ENCODE peak calls at places on chromosome 10, in five cellular contexts. One of them, this sample, is unnamed.

GRCh38 chr10:9858816-9859215 is 1158.9 kb upstream of the CELF2 start:
- DNase-seq in stomach: no peak
- DNase-seq in prostate gland: no peak
- DNase-seq in A549: no peak
- DNase-seq in adrenal gland: no peak
- DNase-seq in this sample: no peak

GRCh38 chr10:113113918-113114317 is 163.9 kb downstream of the TCF7L2 start:
- DNase-seq in stomach: no peak
- DNase-seq in A549: no peak
- DNase-seq in prostate gland: no peak
- DNase-seq in adrenal gland: no peak
- DNase-seq in this sample: no peak

GRCh38 chr10:124763267-124763666 is 19.1 kb upstream of the FAM53B start:
- DNase-seq in prostate gland: no peak
- DNase-seq in stomach: no peak
- DNase-seq in A549: no peak
- DNase-seq in adrenal gland: no peak
- DNase-seq in this sample: no peak

GRCh38 chr10:102710604-102711003 is 3.6 kb downstream of the ARL3 start:
- DNase-seq in prostate gland: no peak
- DNase-seq in adrenal gland: no peak
- DNase-seq in A549: no peak
- DNase-seq in stomach: no peak
- DNase-seq in this sample: no peak

GRCh38 chr10:88270871-88271713 is 312.0 kb downstream of the RNLS start:
- DNase-seq in adrenal gland: no peak
- DNase-seq in A549: no peak
- DNase-seq in prostate gland: no peak
- DNase-seq in stomach: no peak
- DNase-seq in this sample: no peak

GRCh38 chr10:24731942-24732341 is 8.3 kb upstream of the ARHGAP21 start:
- DNase-seq in A549: no peak
- DNase-seq in stomach: no peak
- DNase-seq in adrenal gland: no peak
- DNase-seq in prostate gland: no peak
- DNase-seq in this sample: no peak

GRCh38 chr10:23065549-23065948 is 29.8 kb upstream of the MSRB2 start:
- DNase-seq in adrenal gland: peak
- DNase-seq in A549: peak
- DNase-seq in stomach: peak
- DNase-seq in prostate gland: peak
- DNase-seq in this sample: peak

GRCh38 chr10:124971276-124971675 is 29.4 kb downstream of the ZRANB1 start:
- DNase-seq in A549: no peak
- DNase-seq in adrenal gland: no peak
- DNase-seq in stomach: no peak
- DNase-seq in prostate gland: no peak
- DNase-seq in this sample: no peak

GRCh38 chr10:130220251-130221185 is 84.3 kb downstream of the GLRX3 start:
- DNase-seq in A549: no peak
- DNase-seq in adrenal gland: no peak
- DNase-seq in prostate gland: no peak
- DNase-seq in stomach: no peak
- DNase-seq in this sample: peak

GRCh38 chr10:87000491-87000890 is 19.6 kb upstream of the FAM25A start:
- DNase-seq in A549: no peak
- DNase-seq in adrenal gland: no peak
- DNase-seq in stomach: no peak
- DNase-seq in prostate gland: no peak
- DNase-seq in this sample: no peak

GRCh38 chr10:117272195-117273076 is 31.5 kb downstream of the SLC18A2 start:
- DNase-seq in adrenal gland: peak
- DNase-seq in stomach: no peak
- DNase-seq in A549: no peak
- DNase-seq in prostate gland: no peak
- DNase-seq in this sample: no peak

GRCh38 chr10:60848126-60848525 is 69.8 kb downstream of the CDK1 start:
- DNase-seq in A549: no peak
- DNase-seq in stomach: no peak
- DNase-seq in adrenal gland: peak
- DNase-seq in prostate gland: no peak
- DNase-seq in this sample: no peak

GRCh38 chr10:11339013-11339412 is 272.4 kb downstream of the USP6NL start:
- DNase-seq in stomach: no peak
- DNase-seq in A549: no peak
- DNase-seq in prostate gland: no peak
- DNase-seq in adrenal gland: no peak
- DNase-seq in this sample: no peak

GRCh38 chr10:5692476-5693358 is 8.1 kb downstream of the TASOR2 start:
- DNase-seq in stomach: peak
- DNase-seq in prostate gland: peak
- DNase-seq in A549: peak
- DNase-seq in adrenal gland: peak
- DNase-seq in this sample: no peak

GRCh38 chr10:114404171-114405010 is at the start of gene AFAP1L2:
- DNase-seq in A549: peak
- DNase-seq in stomach: peak
- DNase-seq in adrenal gland: no peak
- DNase-seq in prostate gland: no peak
- DNase-seq in this sample: peak

GRCh38 chr10:47044741-47045140 is 133.5 kb downstream of the PTPN20 start:
- DNase-seq in A549: no peak
- DNase-seq in stomach: no peak
- DNase-seq in prostate gland: no peak
- DNase-seq in adrenal gland: no peak
- DNase-seq in this sample: no peak

GRCh38 chr10:45592926-45593325 is 79.6 kb downstream of the ZFAND4 start:
- DNase-seq in A549: no peak
- DNase-seq in adrenal gland: no peak
- DNase-seq in prostate gland: no peak
- DNase-seq in stomach: no peak
- DNase-seq in this sample: no peak

GRCh38 chr10:62992145-62992721 is 140.9 kb upstream of the NRBF2 start:
- DNase-seq in stomach: no peak
- DNase-seq in prostate gland: no peak
- DNase-seq in adrenal gland: no peak
- DNase-seq in A549: no peak
- DNase-seq in this sample: peak

GRCh38 chr10:110456523-110457091 is 41.1 kb upstream of the DUSP5 start:
- DNase-seq in adrenal gland: peak
- DNase-seq in stomach: no peak
- DNase-seq in prostate gland: no peak
- DNase-seq in A549: no peak
- DNase-seq in this sample: peak

GRCh38 chr10:129481641-129482040 is 14.6 kb downstream of the MGMT start:
- DNase-seq in A549: no peak
- DNase-seq in stomach: no peak
- DNase-seq in prostate gland: no peak
- DNase-seq in adrenal gland: no peak
- DNase-seq in this sample: no peak

GRCh38 chr10:13853854-13854253 is 267.1 kb downstream of the PRPF18 start:
- DNase-seq in stomach: no peak
- DNase-seq in adrenal gland: peak
- DNase-seq in A549: no peak
- DNase-seq in prostate gland: no peak
- DNase-seq in this sample: peak

GRCh38 chr10:126993208-126993607 is 88.0 kb downstream of the DOCK1 start:
- DNase-seq in adrenal gland: no peak
- DNase-seq in stomach: no peak
- DNase-seq in A549: no peak
- DNase-seq in prostate gland: no peak
- DNase-seq in this sample: no peak

GRCh38 chr10:75599875-75600648 is 168.6 kb downstream of the LRMDA start:
- DNase-seq in A549: no peak
- DNase-seq in stomach: no peak
- DNase-seq in prostate gland: no peak
- DNase-seq in adrenal gland: no peak
- DNase-seq in this sample: no peak

GRCh38 chr10:44865289-44865671 is 45.9 kb upstream of the TMEM72 start:
- DNase-seq in stomach: no peak
- DNase-seq in A549: peak
- DNase-seq in adrenal gland: no peak
- DNase-seq in prostate gland: no peak
- DNase-seq in this sample: no peak

GRCh38 chr10:121668336-121669009 is 70.2 kb upstream of the FGFR2 start:
- DNase-seq in A549: no peak
- DNase-seq in prostate gland: peak
- DNase-seq in stomach: peak
- DNase-seq in adrenal gland: peak
- DNase-seq in this sample: no peak

GRCh38 chr10:125448596-125448995 is 234.4 kb downstream of the TEX36 start:
- DNase-seq in adrenal gland: peak
- DNase-seq in stomach: no peak
- DNase-seq in A549: peak
- DNase-seq in prostate gland: no peak
- DNase-seq in this sample: no peak

GRCh38 chr10:20407421-20407820 is 489.7 kb downstream of the NEBL start:
- DNase-seq in A549: no peak
- DNase-seq in stomach: no peak
- DNase-seq in prostate gland: no peak
- DNase-seq in adrenal gland: no peak
- DNase-seq in this sample: no peak

DNA sequence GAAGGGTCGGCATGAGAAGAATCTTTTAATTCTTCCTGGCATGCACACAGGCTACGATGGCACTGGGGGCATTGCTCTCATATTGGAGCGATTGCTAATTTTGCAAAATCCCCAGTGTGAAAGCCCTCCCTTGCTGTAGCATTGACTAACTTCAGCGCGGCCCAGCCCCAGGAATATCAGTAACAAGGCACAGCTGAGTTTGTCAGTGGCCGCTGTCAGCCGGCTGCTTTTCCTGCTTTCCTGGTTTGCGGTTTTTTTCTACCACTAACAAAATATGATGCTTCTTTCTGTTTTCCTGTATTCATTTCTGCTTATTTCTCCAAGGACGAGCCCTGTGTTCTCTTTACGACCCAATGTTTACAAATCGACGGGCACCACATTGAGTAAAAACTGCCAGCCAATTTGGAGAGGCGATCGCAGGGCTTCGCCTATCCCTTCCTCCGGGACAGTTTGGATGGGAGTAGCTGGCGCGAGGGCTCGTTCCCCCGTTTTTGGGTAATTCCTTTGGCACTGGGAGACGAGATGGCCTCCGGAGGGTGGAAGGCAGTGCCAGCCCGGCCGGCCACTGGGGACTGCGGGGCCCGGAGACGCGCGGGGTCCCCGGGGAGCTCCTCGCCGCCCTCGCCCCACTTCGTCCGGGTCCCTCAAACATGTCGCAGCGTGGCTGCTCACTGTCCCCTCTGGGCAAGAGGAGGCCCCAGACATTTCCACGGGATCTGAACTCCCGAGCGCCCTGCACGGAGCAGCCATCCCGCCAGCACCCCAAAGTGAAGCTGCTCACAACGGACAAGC is 949 bp downstream of the ADARB2 start:
- DNase-seq in adrenal gland: no peak
- DNase-seq in prostate gland: no peak
- DNase-seq in stomach: no peak
- DNase-seq in A549: no peak
- DNase-seq in this sample: no peak
- H3K4me3 ChIP-seq in adrenal gland: no peak
- H3K4me3 ChIP-seq in prostate gland: peak
- H3K4me3 ChIP-seq in stomach: peak
- H3K4me3 ChIP-seq in A549: no peak
- H3K4me3 ChIP-seq in this sample: no peak

DNA sequence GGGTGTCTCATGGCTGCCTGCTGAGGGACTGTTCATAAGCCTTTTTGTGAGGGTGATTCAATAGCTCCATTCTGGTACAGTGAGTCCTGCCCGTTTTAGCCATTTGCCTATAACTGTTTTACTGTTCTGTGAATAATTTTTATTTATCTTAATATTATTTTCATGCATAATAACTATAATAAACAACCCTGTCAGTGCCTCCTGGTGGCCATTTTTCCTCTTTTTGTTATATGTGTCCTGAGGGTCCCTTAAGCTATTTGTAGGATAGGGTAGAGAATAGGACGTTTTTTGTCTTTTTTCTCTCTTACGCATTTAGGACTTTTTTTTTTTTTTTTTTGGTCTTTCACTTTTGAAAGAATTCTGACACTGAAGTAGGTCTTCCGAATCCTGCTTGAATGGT is 2.9 kb downstream of the C1QL3 start:
- DNase-seq in stomach: no peak
- DNase-seq in adrenal gland: no peak
- DNase-seq in prostate gland: no peak
- DNase-seq in A549: no peak
- DNase-seq in this sample: no peak
- TF ChIP-seq CTCF in stomach: no peak
- TF ChIP-seq CTCF in adrenal gland: no peak
- TF ChIP-seq CTCF in prostate gland: no peak
- TF ChIP-seq CTCF in A549: peak
- TF ChIP-seq CTCF in this sample: no peak

DNA sequence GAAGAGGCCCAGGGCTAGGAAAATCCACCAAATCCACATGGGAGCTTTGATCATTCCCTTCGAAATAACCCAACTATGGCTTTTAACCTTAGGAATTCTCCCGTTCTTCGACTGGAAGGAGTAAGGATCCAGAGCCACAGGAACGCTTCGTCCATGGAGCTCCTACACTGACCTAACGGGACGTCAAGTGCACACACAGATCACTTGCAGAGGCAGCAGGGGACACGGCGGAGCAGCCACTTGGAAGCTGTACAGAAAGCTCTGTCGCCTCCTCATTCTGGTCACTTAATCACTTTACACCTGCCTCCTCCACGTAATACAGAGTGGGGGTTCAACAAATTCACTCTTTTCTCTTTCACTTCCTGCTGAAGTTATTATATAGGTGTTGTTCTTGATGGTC is 43.9 kb downstream of the RSU1 start:
- DNase-seq in prostate gland: no peak
- DNase-seq in A549: no peak
- DNase-seq in stomach: no peak
- DNase-seq in adrenal gland: no peak
- DNase-seq in this sample: no peak
- TF ChIP-seq POLR2A in prostate gland: no peak
- TF ChIP-seq POLR2A in A549: no peak
- TF ChIP-seq POLR2A in stomach: no peak
- TF ChIP-seq POLR2A in adrenal gland: no peak
- TF ChIP-seq POLR2A in this sample: no peak

DNA sequence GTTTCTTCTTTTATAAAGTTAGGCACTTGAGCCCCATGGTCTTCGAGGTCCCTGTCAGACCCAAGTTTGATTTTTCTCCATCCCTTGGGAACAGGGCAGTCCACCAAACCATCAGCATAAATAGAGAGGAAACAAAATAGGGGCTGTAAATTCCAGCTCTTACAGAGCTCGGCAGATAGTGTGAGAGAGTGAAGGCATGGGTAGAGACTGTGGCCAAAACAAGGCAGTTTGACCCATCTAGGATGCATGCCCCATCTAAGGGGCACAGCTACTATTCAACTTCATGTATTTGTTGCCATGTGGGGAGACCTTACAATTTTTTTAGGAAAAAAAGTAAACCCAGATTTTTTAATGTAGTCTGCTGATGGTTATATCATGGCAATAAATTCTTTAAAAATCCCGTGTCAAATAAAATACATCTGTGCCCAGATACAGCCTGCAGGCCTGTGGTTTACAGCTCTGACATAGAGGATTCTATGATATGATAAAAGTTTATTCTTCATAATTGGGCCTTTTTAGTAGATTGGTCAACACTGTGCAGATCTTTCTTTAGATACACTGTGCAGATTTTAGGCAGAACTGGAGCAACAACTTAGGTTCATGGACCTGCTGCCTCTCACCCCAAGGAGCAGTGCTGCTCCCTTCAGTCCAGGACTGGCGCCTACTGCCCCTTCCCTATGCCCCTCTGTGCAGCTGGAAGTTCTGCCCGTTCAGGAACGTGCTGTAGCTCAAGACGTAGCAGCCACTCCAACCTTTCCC is 5.3 kb downstream of the PPP1R3C start:
- DNase-seq in prostate gland: no peak
- DNase-seq in stomach: no peak
- DNase-seq in adrenal gland: no peak
- DNase-seq in A549: no peak
- DNase-seq in this sample: no peak
- H3K4me3 ChIP-seq in prostate gland: no peak
- H3K4me3 ChIP-seq in stomach: no peak
- H3K4me3 ChIP-seq in adrenal gland: no peak
- H3K4me3 ChIP-seq in A549: no peak
- H3K4me3 ChIP-seq in this sample: no peak